ENCODE peak calls at places on chromosomes 7 and 10, in ten cellular contexts. X is posterior cingulate gyrus, Q is sciatic nerve, N is tibial artery, C is fibroblast of the conjunctiva, A is kidney tubule cell, B is NB4, U is omental fat pad, Y is putamen, S is A549. E is an unnamed sample.

GRCh38 chr10:54559498-54559897 is 241.5 kb downstream of the PCDH15 start:
- DNase-seq in X (no peak), Q (no peak), N (no peak), C (no peak), A (peak), B (no peak), U (no peak), Y (no peak), S (no peak), E (no peak)

GRCh38 chr7:155943251-155943899 is 131.1 kb upstream of the SHH start:
- DNase-seq in X (no peak), Q (no peak), N (no peak), C (no peak), A (no peak), B (no peak), U (no peak), Y (no peak), S (no peak), E (no peak)

GRCh38 chr10:22604314-22605091 is 109.9 kb downstream of the PIP4K2A start:
- DNase-seq in X (no peak), Q (no peak), N (no peak), C (no peak), A (no peak), B (no peak), U (no peak), Y (no peak), S (no peak), E (no peak)

GRCh38 chr7:155428171-155428834 is 29.6 kb upstream of the EN2 start:
- DNase-seq in X (no peak), Q (no peak), N (no peak), C (no peak), A (no peak), B (no peak), U (no peak), Y (no peak), S (no peak), E (no peak)

GRCh38 chr7:113209449-113210203 is 91.3 kb upstream of the SMIM30 start:
- DNase-seq in X (no peak), Q (no peak), N (no peak), C (no peak), A (peak), B (no peak), U (no peak), Y (no peak), S (no peak), E (no peak)

GRCh38 chr10:130412317-130412716 is 276.1 kb downstream of the GLRX3 start:
- DNase-seq in X (no peak), Q (peak), N (no peak), C (no peak), A (no peak), B (no peak), U (no peak), Y (no peak), S (no peak), E (no peak)

GRCh38 chr7:157927313-157927925 is 590.6 kb downstream of the DNAJB6 start:
- DNase-seq in X (peak), Q (no peak), N (no peak), C (no peak), A (no peak), B (no peak), U (no peak), Y (no peak), S (no peak), E (no peak)

GRCh38 chr10:31725436-31725835 is 203.2 kb downstream of the ARHGAP12 start:
- DNase-seq in X (no peak), Q (no peak), N (no peak), C (no peak), A (no peak), B (no peak), U (no peak), Y (no peak), S (no peak), E (no peak)